ENCODE peak calls at places on chromosomes 16 and 17, in ten cellular contexts. One of them, this sample, is unnamed.

GRCh38 chr17:73657473-73658116 is 13.3 kb upstream of the SDK2 start:
- DNase-seq in body of pancreas: peak; percentile 55
- DNase-seq in fibroblast of lung: peak; percentile 57
- DNase-seq in ovary: no peak
- DNase-seq in transverse colon: peak; percentile 74
- DNase-seq in pancreas: peak; percentile 25
- DNase-seq in endodermal cell: peak; percentile 98
- DNase-seq in psoas muscle: no peak
- DNase-seq in GM23248: peak; percentile 58
- DNase-seq in stomach: peak; percentile 65
- DNase-seq in this sample: peak; percentile 34

GRCh38 chr17:42866631-42867575 is 15.9 kb downstream of the AOC3 start:
- DNase-seq in endodermal cell: peak; percentile 50
- DNase-seq in transverse colon: no peak
- DNase-seq in fibroblast of lung: no peak
- DNase-seq in body of pancreas: no peak
- DNase-seq in stomach: no peak
- DNase-seq in pancreas: no peak
- DNase-seq in GM23248: no peak
- DNase-seq in psoas muscle: no peak
- DNase-seq in ovary: no peak
- DNase-seq in this sample: no peak

GRCh38 chr17:49235896-49236295 is 5.3 kb upstream of the PHOSPHO1 start:
- DNase-seq in endodermal cell: no peak
- DNase-seq in psoas muscle: no peak
- DNase-seq in fibroblast of lung: no peak
- DNase-seq in stomach: no peak
- DNase-seq in pancreas: no peak
- DNase-seq in body of pancreas: no peak
- DNase-seq in transverse colon: no peak
- DNase-seq in GM23248: no peak
- DNase-seq in ovary: no peak
- DNase-seq in this sample: no peak

GRCh38 chr17:80468222-80468621 is 8.2 kb downstream of the NPTX1 start:
- DNase-seq in pancreas: no peak
- DNase-seq in GM23248: no peak
- DNase-seq in ovary: no peak
- DNase-seq in fibroblast of lung: no peak
- DNase-seq in body of pancreas: no peak
- DNase-seq in endodermal cell: peak; percentile 92
- DNase-seq in stomach: no peak
- DNase-seq in psoas muscle: no peak
- DNase-seq in transverse colon: no peak
- DNase-seq in this sample: no peak

GRCh38 chr16:35598696-35599332 is 2139.4 kb downstream of the TP53TG3F start:
- DNase-seq in ovary: no peak
- DNase-seq in psoas muscle: no peak
- DNase-seq in transverse colon: no peak
- DNase-seq in fibroblast of lung: no peak
- DNase-seq in body of pancreas: no peak
- DNase-seq in stomach: no peak
- DNase-seq in GM23248: no peak
- DNase-seq in endodermal cell: no peak
- DNase-seq in pancreas: no peak
- DNase-seq in this sample: no peak

GRCh38 chr17:15289285-15290185 is 24.4 kb upstream of the PMP22 start:
- DNase-seq in transverse colon: no peak
- DNase-seq in GM23248: peak; percentile 64
- DNase-seq in fibroblast of lung: peak; percentile 80
- DNase-seq in pancreas: no peak
- DNase-seq in ovary: no peak
- DNase-seq in psoas muscle: no peak
- DNase-seq in endodermal cell: no peak
- DNase-seq in body of pancreas: no peak
- DNase-seq in stomach: no peak
- DNase-seq in this sample: no peak

GRCh38 chr16:77157773-77158172 is 33.2 kb upstream of the MON1B start:
- DNase-seq in stomach: no peak
- DNase-seq in psoas muscle: no peak
- DNase-seq in endodermal cell: no peak
- DNase-seq in GM23248: peak; percentile 40
- DNase-seq in transverse colon: no peak
- DNase-seq in fibroblast of lung: no peak
- DNase-seq in ovary: no peak
- DNase-seq in body of pancreas: no peak
- DNase-seq in pancreas: no peak
- DNase-seq in this sample: no peak

GRCh38 chr17:81400154-81400938 is 5.1 kb downstream of the BAHCC1 start:
- DNase-seq in body of pancreas: peak; percentile 54
- DNase-seq in pancreas: no peak
- DNase-seq in ovary: no peak
- DNase-seq in endodermal cell: peak; percentile 90
- DNase-seq in psoas muscle: peak; percentile 84
- DNase-seq in GM23248: peak; percentile 76
- DNase-seq in transverse colon: no peak
- DNase-seq in fibroblast of lung: peak; percentile 69
- DNase-seq in stomach: peak; percentile 56
- DNase-seq in this sample: peak; percentile 74

GRCh38 chr17:28363186-28363585 is 1.8 kb downstream of the SEBOX start:
- DNase-seq in psoas muscle: no peak
- DNase-seq in body of pancreas: no peak
- DNase-seq in GM23248: no peak
- DNase-seq in ovary: no peak
- DNase-seq in fibroblast of lung: no peak
- DNase-seq in transverse colon: no peak
- DNase-seq in stomach: no peak
- DNase-seq in pancreas: no peak
- DNase-seq in endodermal cell: peak; percentile 36
- DNase-seq in this sample: no peak

GRCh38 chr16:85370543-85370880 is 242.6 kb upstream of the GSE1 start:
- DNase-seq in fibroblast of lung: no peak
- DNase-seq in endodermal cell: no peak
- DNase-seq in body of pancreas: no peak
- DNase-seq in pancreas: no peak
- DNase-seq in psoas muscle: no peak
- DNase-seq in stomach: no peak
- DNase-seq in transverse colon: no peak
- DNase-seq in GM23248: no peak
- DNase-seq in ovary: no peak
- DNase-seq in this sample: no peak

GRCh38 chr17:42277342-42277712 is 1.1 kb upstream of the STAT5B start:
- DNase-seq in GM23248: no peak
- DNase-seq in body of pancreas: peak; percentile 17
- DNase-seq in pancreas: no peak
- DNase-seq in psoas muscle: no peak
- DNase-seq in stomach: no peak
- DNase-seq in fibroblast of lung: no peak
- DNase-seq in transverse colon: peak; percentile 19
- DNase-seq in endodermal cell: no peak
- DNase-seq in ovary: no peak
- DNase-seq in this sample: peak; percentile 47

GRCh38 chr17:72514888-72515287 is 394.1 kb downstream of the SOX9 start:
- DNase-seq in body of pancreas: peak; percentile 57
- DNase-seq in psoas muscle: no peak
- DNase-seq in endodermal cell: no peak
- DNase-seq in ovary: peak; percentile 68
- DNase-seq in GM23248: peak; percentile 69
- DNase-seq in fibroblast of lung: peak; percentile 76
- DNase-seq in stomach: no peak
- DNase-seq in transverse colon: no peak
- DNase-seq in pancreas: no peak
- DNase-seq in this sample: no peak

GRCh38 chr17:76371656-76372628 is 12.5 kb upstream of the SPHK1 start:
- DNase-seq in endodermal cell: no peak
- DNase-seq in pancreas: no peak
- DNase-seq in psoas muscle: no peak
- DNase-seq in body of pancreas: no peak
- DNase-seq in stomach: no peak
- DNase-seq in transverse colon: no peak
- DNase-seq in fibroblast of lung: peak; percentile 98
- DNase-seq in ovary: no peak
- DNase-seq in GM23248: peak; percentile 98
- DNase-seq in this sample: no peak

GRCh38 chr17:37608369-37609169 is 649 bp downstream of the SYNRG start:
- DNase-seq in psoas muscle: no peak
- DNase-seq in endodermal cell: no peak
- DNase-seq in GM23248: peak; percentile 60
- DNase-seq in ovary: no peak
- DNase-seq in transverse colon: no peak
- DNase-seq in fibroblast of lung: peak; percentile 43
- DNase-seq in body of pancreas: no peak
- DNase-seq in pancreas: no peak
- DNase-seq in stomach: peak; percentile 26
- DNase-seq in this sample: no peak

DNA sequence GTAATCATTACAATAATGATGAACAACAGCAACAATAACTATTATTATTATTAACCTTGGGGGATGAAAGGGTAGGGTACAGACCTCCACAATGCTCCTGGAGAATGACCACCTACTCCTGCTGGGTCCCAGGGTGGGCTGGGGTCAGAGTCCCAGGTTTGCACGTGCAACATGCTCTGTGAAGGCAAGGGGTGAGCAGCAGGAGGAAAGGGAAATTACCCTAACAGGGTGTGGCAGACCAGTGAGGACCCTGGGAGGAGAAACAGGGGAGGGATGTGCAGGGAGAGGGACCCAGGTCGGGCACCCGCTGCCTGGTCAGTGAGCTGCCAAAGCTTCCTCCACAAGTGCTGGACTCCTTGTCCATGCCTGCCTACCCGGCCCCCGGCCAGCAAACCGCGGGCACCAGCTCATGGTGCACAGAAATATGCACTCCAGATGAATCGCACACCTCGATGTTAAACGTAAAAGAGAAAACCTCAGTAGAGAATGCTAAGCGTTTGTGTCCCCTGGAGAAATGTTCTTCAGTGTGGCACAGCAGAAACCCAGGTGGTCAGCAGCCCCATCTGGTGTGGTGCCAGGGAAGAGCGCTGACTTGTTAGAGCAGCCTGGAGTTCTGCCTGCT is 767.1 kb downstream of the KCNJ18 start:
- DNase-seq in GM23248: no peak
- DNase-seq in body of pancreas: no peak
- DNase-seq in psoas muscle: no peak
- DNase-seq in transverse colon: no peak
- DNase-seq in ovary: no peak
- DNase-seq in fibroblast of lung: no peak
- DNase-seq in stomach: no peak
- DNase-seq in pancreas: no peak
- DNase-seq in endodermal cell: no peak
- DNase-seq in this sample: no peak
- H3K9me3 ChIP-seq in GM23248: no peaks in the 10 kb centered on the region
- H3K9me3 ChIP-seq in body of pancreas: peaks cover 7% of the 10 kb centered on the region
- H3K9me3 ChIP-seq in psoas muscle: no peaks in the 10 kb centered on the region
- H3K9me3 ChIP-seq in transverse colon: no peaks in the 10 kb centered on the region
- H3K9me3 ChIP-seq in ovary: peaks cover 4% of the 10 kb centered on the region
- H3K9me3 ChIP-seq in fibroblast of lung: no peaks in the 10 kb centered on the region
- H3K9me3 ChIP-seq in stomach: peaks cover 58% of the 10 kb centered on the region
- H3K9me3 ChIP-seq in pancreas: no peaks in the 10 kb centered on the region
- H3K9me3 ChIP-seq in endodermal cell: peaks cover 66% of the 10 kb centered on the region
- H3K9me3 ChIP-seq in this sample: no peaks in the 10 kb centered on the region

GRCh38 chr17:69581061-69581955 is 166.8 kb downstream of the MAP2K6 start:
- DNase-seq in fibroblast of lung: peak; percentile 37
- DNase-seq in ovary: no peak
- DNase-seq in transverse colon: no peak
- DNase-seq in pancreas: no peak
- DNase-seq in endodermal cell: no peak
- DNase-seq in stomach: no peak
- DNase-seq in GM23248: no peak
- DNase-seq in psoas muscle: no peak
- DNase-seq in body of pancreas: no peak
- DNase-seq in this sample: no peak
- H3K4me3 ChIP-seq in fibroblast of lung: no peak overlapping the region
- H3K4me3 ChIP-seq in ovary: no peak overlapping the region
- H3K4me3 ChIP-seq in transverse colon: no peak overlapping the region
- H3K4me3 ChIP-seq in pancreas: no peak overlapping the region
- H3K4me3 ChIP-seq in endodermal cell: no peak overlapping the region
- H3K4me3 ChIP-seq in stomach: no peak overlapping the region
- H3K4me3 ChIP-seq in GM23248: no peak overlapping the region
- H3K4me3 ChIP-seq in psoas muscle: peak overlapping the region; percentile 28
- H3K4me3 ChIP-seq in body of pancreas: no peak overlapping the region
- H3K4me3 ChIP-seq in this sample: peak overlapping the region; percentile 15

DNA sequence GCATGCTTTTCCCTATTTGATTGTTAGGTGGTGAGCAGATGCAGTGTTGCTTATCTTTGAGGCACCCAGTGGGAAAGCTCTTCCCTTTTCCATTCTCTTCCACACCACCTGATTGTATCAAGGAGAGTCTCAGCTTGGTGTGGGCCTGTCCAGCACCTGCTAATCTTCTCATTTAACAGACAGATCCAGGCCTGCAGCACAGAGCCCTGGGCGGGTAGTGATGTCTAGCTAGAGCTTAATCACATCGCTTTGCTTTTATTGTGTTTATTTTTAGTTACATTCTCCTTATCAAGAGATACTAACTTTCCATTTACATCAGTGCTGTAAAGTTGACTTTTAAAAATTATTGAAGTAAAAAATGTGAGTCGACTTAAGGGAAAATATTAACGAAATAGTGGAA is 24.2 kb downstream of the FOXL1 start:
- DNase-seq in ovary: no peak
- DNase-seq in body of pancreas: no peak
- DNase-seq in stomach: no peak
- DNase-seq in GM23248: no peak
- DNase-seq in transverse colon: no peak
- DNase-seq in endodermal cell: no peak
- DNase-seq in psoas muscle: no peak
- DNase-seq in pancreas: no peak
- DNase-seq in fibroblast of lung: no peak
- DNase-seq in this sample: no peak
- H3K9me3 ChIP-seq in ovary: no peaks in the 10 kb centered on the region
- H3K9me3 ChIP-seq in body of pancreas: no peaks in the 10 kb centered on the region
- H3K9me3 ChIP-seq in stomach: no peaks in the 10 kb centered on the region
- H3K9me3 ChIP-seq in GM23248: no peaks in the 10 kb centered on the region
- H3K9me3 ChIP-seq in transverse colon: no peaks in the 10 kb centered on the region
- H3K9me3 ChIP-seq in endodermal cell: no peaks in the 10 kb centered on the region
- H3K9me3 ChIP-seq in psoas muscle: no peaks in the 10 kb centered on the region
- H3K9me3 ChIP-seq in pancreas: no peaks in the 10 kb centered on the region
- H3K9me3 ChIP-seq in fibroblast of lung: no peaks in the 10 kb centered on the region
- H3K9me3 ChIP-seq in this sample: no peaks in the 10 kb centered on the region

DNA sequence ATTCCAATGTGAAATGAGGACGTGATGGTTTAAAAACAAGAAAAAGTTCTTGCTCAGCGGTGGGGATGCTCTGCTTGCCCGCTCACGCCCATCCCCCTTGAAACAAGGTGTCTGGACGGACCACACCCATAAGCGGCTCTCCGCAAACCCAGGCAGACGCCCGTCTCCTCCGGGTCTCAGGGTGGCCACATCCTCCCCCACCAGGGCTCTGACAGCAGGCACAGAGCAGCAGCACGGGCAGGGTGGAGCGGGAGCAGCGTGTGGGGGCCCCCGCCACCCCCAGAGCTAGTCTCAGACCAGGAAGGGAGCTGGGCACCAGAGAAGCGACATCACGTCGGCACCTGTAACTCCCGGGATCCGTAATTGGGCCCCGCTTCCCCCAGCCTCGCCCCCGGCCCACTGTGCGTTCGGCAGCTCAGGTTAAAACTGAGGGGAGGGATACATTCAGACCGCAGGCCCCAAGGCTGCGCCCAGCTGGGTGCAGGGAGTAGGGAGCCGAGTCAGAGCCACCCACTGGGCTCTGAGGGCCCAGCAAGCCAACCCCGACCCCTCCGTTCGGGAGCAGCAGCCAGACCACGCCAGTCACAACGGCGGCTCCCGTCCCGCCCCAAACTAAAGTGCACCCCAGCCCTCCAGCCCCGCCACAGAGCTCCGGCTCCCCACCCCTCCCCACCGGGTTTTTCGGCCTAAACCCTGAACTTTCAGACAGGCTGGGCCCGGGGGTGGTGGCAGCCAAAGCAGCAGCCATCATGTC is 22.0 kb downstream of the CLUH start:
- DNase-seq in ovary: no peak
- DNase-seq in GM23248: no peak
- DNase-seq in body of pancreas: peak; percentile 26
- DNase-seq in psoas muscle: peak; percentile 59
- DNase-seq in pancreas: peak; percentile 23
- DNase-seq in transverse colon: no peak
- DNase-seq in endodermal cell: peak; percentile 58
- DNase-seq in fibroblast of lung: no peak
- DNase-seq in stomach: no peak
- DNase-seq in this sample: peak; percentile 67
- H3K4me3 ChIP-seq in ovary: no peak overlapping the region
- H3K4me3 ChIP-seq in GM23248: no peak overlapping the region
- H3K4me3 ChIP-seq in body of pancreas: no peak overlapping the region
- H3K4me3 ChIP-seq in psoas muscle: no peak overlapping the region
- H3K4me3 ChIP-seq in pancreas: no peak overlapping the region
- H3K4me3 ChIP-seq in transverse colon: no peak overlapping the region
- H3K4me3 ChIP-seq in endodermal cell: no peak overlapping the region
- H3K4me3 ChIP-seq in fibroblast of lung: no peak overlapping the region
- H3K4me3 ChIP-seq in stomach: no peak overlapping the region
- H3K4me3 ChIP-seq in this sample: no peak overlapping the region